ENCODE peak calls at places on chromosomes 3 and 15, in ten cellular contexts. B, A, G, I, F, U, R, Y, P and L are unnamed samples.

GRCh38 chr3:176032043-176032442 is 1165.2 kb downstream of the TBL1XR1 start:
- DNase-seq in B (no peak), A (no peak), G (no peak), I (no peak), F (peak), U (no peak), R (no peak), Y (no peak), P (no peak), L (no peak)

GRCh38 chr3:100875239-100875638 is 118.0 kb downstream of the ABI3BP start:
- DNase-seq in B (no peak), A (no peak), G (peak), I (peak), F (peak), U (peak), R (no peak), Y (no peak), P (peak), L (no peak)

GRCh38 chr15:30001592-30001991 is 81.2 kb upstream of the GOLGA8J start:
- DNase-seq in B (no peak), A (no peak), G (no peak), I (no peak), F (no peak), U (peak), R (no peak), Y (no peak), P (no peak), L (no peak)

GRCh38 chr15:41971089-41971892 is 1.1 kb downstream of the EHD4 start:
- DNase-seq in B (peak), A (peak), G (peak), I (peak), F (peak), U (no peak), R (peak), Y (peak), P (peak), L (peak)

GRCh38 chr3:186826316-186826977 is 16.1 kb upstream of the ADIPOQ start:
- DNase-seq in B (no peak), A (no peak), G (no peak), I (no peak), F (no peak), U (no peak), R (no peak), Y (no peak), P (no peak), L (no peak)

GRCh38 chr3:192812736-192813383 is 85.5 kb upstream of the FGF12 start:
- DNase-seq in B (no peak), A (no peak), G (peak), I (no peak), F (peak), U (peak), R (peak), Y (no peak), P (no peak), L (peak)

GRCh38 chr3:39315420-39315819 is 14.1 kb upstream of the CCR8 start:
- DNase-seq in B (no peak), A (no peak), G (peak), I (no peak), F (no peak), U (no peak), R (no peak), Y (no peak), P (no peak), L (no peak)

GRCh38 chr3:172148702-172149565 is 109.6 kb downstream of the FNDC3B start:
- DNase-seq in B (no peak), A (no peak), G (no peak), I (no peak), F (no peak), U (no peak), R (no peak), Y (no peak), P (no peak), L (no peak)

GRCh38 chr3:126928921-126929485 is 53.9 kb upstream of the PLXNA1 start:
- DNase-seq in B (no peak), A (no peak), G (no peak), I (no peak), F (no peak), U (no peak), R (no peak), Y (no peak), P (no peak), L (no peak)

GRCh38 chr3:64740232-64740631 is 52.4 kb upstream of the ADAMTS9 start:
- DNase-seq in B (no peak), A (no peak), G (no peak), I (no peak), F (no peak), U (peak), R (no peak), Y (no peak), P (no peak), L (no peak)

GRCh38 chr15:81939604-81940440 is 106.0 kb downstream of the MEX3B start:
- DNase-seq in B (no peak), A (no peak), G (peak), I (no peak), F (peak), U (peak), R (peak), Y (no peak), P (no peak), L (peak)

GRCh38 chr15:85691350-85692240 is 103.1 kb downstream of the KLHL25 start:
- DNase-seq in B (no peak), A (no peak), G (no peak), I (no peak), F (no peak), U (no peak), R (no peak), Y (no peak), P (no peak), L (peak)

GRCh38 chr15:77001351-77001750 is 6.4 kb downstream of the PSTPIP1 start:
- DNase-seq in B (no peak), A (no peak), G (no peak), I (no peak), F (no peak), U (no peak), R (no peak), Y (no peak), P (peak), L (no peak)

GRCh38 chr3:197035577-197035976 is 6.0 kb upstream of the MELTF start:
- DNase-seq in B (no peak), A (no peak), G (no peak), I (no peak), F (no peak), U (no peak), R (no peak), Y (no peak), P (no peak), L (no peak)

GRCh38 chr3:14434105-14434504 is 31.7 kb downstream of the SLC6A6 start:
- DNase-seq in B (no peak), A (no peak), G (peak), I (no peak), F (no peak), U (no peak), R (no peak), Y (no peak), P (peak), L (no peak)

GRCh38 chr3:108089544-108089943 is 1.3 kb downstream of the CD47 start:
- DNase-seq in B (no peak), A (no peak), G (no peak), I (no peak), F (no peak), U (no peak), R (no peak), Y (no peak), P (no peak), L (peak)

GRCh38 chr15:67185051-67185450 is 69.4 kb downstream of the AAGAB start:
- DNase-seq in B (peak), A (no peak), G (no peak), I (no peak), F (no peak), U (no peak), R (no peak), Y (no peak), P (peak), L (no peak)

GRCh38 chr15:82933576-82933975 is 18.9 kb downstream of the HOMER2 start:
- DNase-seq in B (no peak), A (no peak), G (peak), I (no peak), F (no peak), U (no peak), R (no peak), Y (no peak), P (no peak), L (no peak)

GRCh38 chr15:84892786-84893307 is 8.4 kb downstream of the SLC28A1 start:
- DNase-seq in B (no peak), A (no peak), G (no peak), I (no peak), F (no peak), U (no peak), R (no peak), Y (no peak), P (no peak), L (no peak)

GRCh38 chr3:189557824-189558223 is 73.4 kb upstream of the TP63 start:
- DNase-seq in B (no peak), A (no peak), G (peak), I (no peak), F (no peak), U (no peak), R (no peak), Y (no peak), P (no peak), L (no peak)

GRCh38 chr3:194450341-194450740 is 36.5 kb downstream of the ATP13A3 start:
- DNase-seq in B (no peak), A (no peak), G (peak), I (no peak), F (no peak), U (no peak), R (no peak), Y (no peak), P (no peak), L (no peak)

GRCh38 chr3:42914771-42915515 is 9.0 kb downstream of the ZNF662 start:
- DNase-seq in B (no peak), A (no peak), G (no peak), I (no peak), F (no peak), U (no peak), R (no peak), Y (no peak), P (no peak), L (no peak)